ENCODE peak calls at places on chromosomes 2 and 18, in four cellular contexts. One of them, this sample, is unnamed.

GRCh38 chr18:26376106-26376505 is 149.9 kb downstream of the TAF4B start:
- DNase-seq in T-cell: no peak
- DNase-seq in stimulated activated CD8-positive, alpha-beta memory T cell treated with anti-CD3 and anti-CD28 coated beads, Interleukin-4, amount 100 ng/mL, for 48 hours: no peak
- DNase-seq in bronchial epithelial cell: no peak
- DNase-seq in this sample: no peak

GRCh38 chr2:224546926-224547325 is 38.2 kb downstream of the CUL3 start:
- DNase-seq in stimulated activated CD8-positive, alpha-beta memory T cell treated with anti-CD3 and anti-CD28 coated beads, Interleukin-4, amount 100 ng/mL, for 48 hours: no peak
- DNase-seq in bronchial epithelial cell: no peak
- DNase-seq in T-cell: no peak
- DNase-seq in this sample: no peak

GRCh38 chr2:188869560-188869959 is 104.6 kb upstream of the COL3A1 start:
- DNase-seq in stimulated activated CD8-positive, alpha-beta memory T cell treated with anti-CD3 and anti-CD28 coated beads, Interleukin-4, amount 100 ng/mL, for 48 hours: no peak
- DNase-seq in T-cell: no peak
- DNase-seq in bronchial epithelial cell: no peak
- DNase-seq in this sample: no peak

GRCh38 chr2:36672199-36672598 is 24.3 kb upstream of the VIT start:
- DNase-seq in stimulated activated CD8-positive, alpha-beta memory T cell treated with anti-CD3 and anti-CD28 coated beads, Interleukin-4, amount 100 ng/mL, for 48 hours: no peak
- DNase-seq in bronchial epithelial cell: peak
- DNase-seq in T-cell: no peak
- DNase-seq in this sample: peak

GRCh38 chr18:48310999-48311398 is 98.2 kb downstream of the ZBTB7C start:
- DNase-seq in bronchial epithelial cell: no peak
- DNase-seq in stimulated activated CD8-positive, alpha-beta memory T cell treated with anti-CD3 and anti-CD28 coated beads, Interleukin-4, amount 100 ng/mL, for 48 hours: no peak
- DNase-seq in T-cell: no peak
- DNase-seq in this sample: no peak

GRCh38 chr2:168685619-168686453 is 116.6 kb upstream of the NOSTRIN start:
- DNase-seq in T-cell: no peak
- DNase-seq in stimulated activated CD8-positive, alpha-beta memory T cell treated with anti-CD3 and anti-CD28 coated beads, Interleukin-4, amount 100 ng/mL, for 48 hours: no peak
- DNase-seq in bronchial epithelial cell: no peak
- DNase-seq in this sample: no peak

GRCh38 chr2:186534406-186534805 is 48.3 kb downstream of the ZC3H15 start:
- DNase-seq in stimulated activated CD8-positive, alpha-beta memory T cell treated with anti-CD3 and anti-CD28 coated beads, Interleukin-4, amount 100 ng/mL, for 48 hours: no peak
- DNase-seq in bronchial epithelial cell: no peak
- DNase-seq in T-cell: no peak
- DNase-seq in this sample: no peak

GRCh38 chr2:128602038-128602698 is 283.5 kb upstream of the HS6ST1 start:
- DNase-seq in bronchial epithelial cell: no peak
- DNase-seq in stimulated activated CD8-positive, alpha-beta memory T cell treated with anti-CD3 and anti-CD28 coated beads, Interleukin-4, amount 100 ng/mL, for 48 hours: no peak
- DNase-seq in T-cell: no peak
- DNase-seq in this sample: no peak

GRCh38 chr2:205721057-205721767 is 38.9 kb downstream of the NRP2 start:
- DNase-seq in bronchial epithelial cell: no peak
- DNase-seq in T-cell: no peak
- DNase-seq in stimulated activated CD8-positive, alpha-beta memory T cell treated with anti-CD3 and anti-CD28 coated beads, Interleukin-4, amount 100 ng/mL, for 48 hours: no peak
- DNase-seq in this sample: no peak

GRCh38 chr2:1744151-1744445 is 217 bp downstream of the PXDN start:
- DNase-seq in bronchial epithelial cell: no peak
- DNase-seq in T-cell: no peak
- DNase-seq in stimulated activated CD8-positive, alpha-beta memory T cell treated with anti-CD3 and anti-CD28 coated beads, Interleukin-4, amount 100 ng/mL, for 48 hours: no peak
- DNase-seq in this sample: no peak

GRCh38 chr18:40911582-40912254 is 1043.3 kb upstream of the PIK3C3 start:
- DNase-seq in bronchial epithelial cell: peak
- DNase-seq in stimulated activated CD8-positive, alpha-beta memory T cell treated with anti-CD3 and anti-CD28 coated beads, Interleukin-4, amount 100 ng/mL, for 48 hours: no peak
- DNase-seq in T-cell: no peak
- DNase-seq in this sample: no peak

GRCh38 chr2:5981241-5982055 is 289.3 kb downstream of the SOX11 start:
- DNase-seq in T-cell: no peak
- DNase-seq in stimulated activated CD8-positive, alpha-beta memory T cell treated with anti-CD3 and anti-CD28 coated beads, Interleukin-4, amount 100 ng/mL, for 48 hours: no peak
- DNase-seq in bronchial epithelial cell: no peak
- DNase-seq in this sample: no peak

GRCh38 chr18:41320090-41320489 is 634.9 kb upstream of the PIK3C3 start:
- DNase-seq in T-cell: no peak
- DNase-seq in bronchial epithelial cell: peak
- DNase-seq in stimulated activated CD8-positive, alpha-beta memory T cell treated with anti-CD3 and anti-CD28 coated beads, Interleukin-4, amount 100 ng/mL, for 48 hours: no peak
- DNase-seq in this sample: peak

GRCh38 chr2:200223385-200223784 is 83.1 kb upstream of the SPATS2L start:
- DNase-seq in bronchial epithelial cell: no peak
- DNase-seq in stimulated activated CD8-positive, alpha-beta memory T cell treated with anti-CD3 and anti-CD28 coated beads, Interleukin-4, amount 100 ng/mL, for 48 hours: no peak
- DNase-seq in T-cell: no peak
- DNase-seq in this sample: peak

GRCh38 chr18:25230658-25231326 is 121.2 kb downstream of the ZNF521 start:
- DNase-seq in bronchial epithelial cell: peak
- DNase-seq in T-cell: no peak
- DNase-seq in stimulated activated CD8-positive, alpha-beta memory T cell treated with anti-CD3 and anti-CD28 coated beads, Interleukin-4, amount 100 ng/mL, for 48 hours: no peak
- DNase-seq in this sample: peak

GRCh38 chr2:27412419-27413152 is 3.2 kb upstream of the PPM1G start:
- DNase-seq in bronchial epithelial cell: no peak
- DNase-seq in stimulated activated CD8-positive, alpha-beta memory T cell treated with anti-CD3 and anti-CD28 coated beads, Interleukin-4, amount 100 ng/mL, for 48 hours: no peak
- DNase-seq in T-cell: no peak
- DNase-seq in this sample: no peak

GRCh38 chr2:170148161-170148560 is 29.8 kb upstream of the MYO3B start:
- DNase-seq in stimulated activated CD8-positive, alpha-beta memory T cell treated with anti-CD3 and anti-CD28 coated beads, Interleukin-4, amount 100 ng/mL, for 48 hours: no peak
- DNase-seq in T-cell: no peak
- DNase-seq in bronchial epithelial cell: peak
- DNase-seq in this sample: peak

GRCh38 chr2:121297217-121297830 is 12.3 kb upstream of the TFCP2L1 start:
- DNase-seq in stimulated activated CD8-positive, alpha-beta memory T cell treated with anti-CD3 and anti-CD28 coated beads, Interleukin-4, amount 100 ng/mL, for 48 hours: no peak
- DNase-seq in T-cell: no peak
- DNase-seq in bronchial epithelial cell: peak
- DNase-seq in this sample: peak

GRCh38 chr2:46707909-46708308 is 207.7 kb downstream of the MCFD2 start:
- DNase-seq in T-cell: no peak
- DNase-seq in bronchial epithelial cell: no peak
- DNase-seq in stimulated activated CD8-positive, alpha-beta memory T cell treated with anti-CD3 and anti-CD28 coated beads, Interleukin-4, amount 100 ng/mL, for 48 hours: no peak
- DNase-seq in this sample: no peak

GRCh38 chr2:96143848-96144480 is 1.3 kb downstream of the DUSP2 start:
- DNase-seq in bronchial epithelial cell: no peak
- DNase-seq in T-cell: peak
- DNase-seq in stimulated activated CD8-positive, alpha-beta memory T cell treated with anti-CD3 and anti-CD28 coated beads, Interleukin-4, amount 100 ng/mL, for 48 hours: peak
- DNase-seq in this sample: no peak

GRCh38 chr2:174585657-174586056 is 11.9 kb downstream of the WIPF1 start:
- DNase-seq in T-cell: no peak
- DNase-seq in bronchial epithelial cell: no peak
- DNase-seq in stimulated activated CD8-positive, alpha-beta memory T cell treated with anti-CD3 and anti-CD28 coated beads, Interleukin-4, amount 100 ng/mL, for 48 hours: no peak
- DNase-seq in this sample: no peak

GRCh38 chr2:50752228-50752627 is 279.7 kb downstream of the NRXN1 start:
- DNase-seq in T-cell: no peak
- DNase-seq in bronchial epithelial cell: no peak
- DNase-seq in stimulated activated CD8-positive, alpha-beta memory T cell treated with anti-CD3 and anti-CD28 coated beads, Interleukin-4, amount 100 ng/mL, for 48 hours: no peak
- DNase-seq in this sample: no peak

GRCh38 chr2:241813080-241813805 is 4.2 kb downstream of the NEU4 start:
- DNase-seq in T-cell: no peak
- DNase-seq in stimulated activated CD8-positive, alpha-beta memory T cell treated with anti-CD3 and anti-CD28 coated beads, Interleukin-4, amount 100 ng/mL, for 48 hours: no peak
- DNase-seq in bronchial epithelial cell: no peak
- DNase-seq in this sample: no peak

GRCh38 chr2:70887208-70887549 is 48.5 kb upstream of the ATP6V1B1 start:
- DNase-seq in bronchial epithelial cell: no peak
- DNase-seq in T-cell: no peak
- DNase-seq in stimulated activated CD8-positive, alpha-beta memory T cell treated with anti-CD3 and anti-CD28 coated beads, Interleukin-4, amount 100 ng/mL, for 48 hours: no peak
- DNase-seq in this sample: no peak

GRCh38 chr2:3491716-3492474 is 27.4 kb downstream of the ADI1 start:
- DNase-seq in T-cell: no peak
- DNase-seq in stimulated activated CD8-positive, alpha-beta memory T cell treated with anti-CD3 and anti-CD28 coated beads, Interleukin-4, amount 100 ng/mL, for 48 hours: no peak
- DNase-seq in bronchial epithelial cell: no peak
- DNase-seq in this sample: no peak

GRCh38 chr2:221484761-221485499 is 87.2 kb downstream of the EPHA4 start:
- DNase-seq in T-cell: no peak
- DNase-seq in stimulated activated CD8-positive, alpha-beta memory T cell treated with anti-CD3 and anti-CD28 coated beads, Interleukin-4, amount 100 ng/mL, for 48 hours: no peak
- DNase-seq in bronchial epithelial cell: no peak
- DNase-seq in this sample: no peak

GRCh38 chr2:219308142-219309093 is 783 bp downstream of the PTPRN start:
- DNase-seq in T-cell: peak
- DNase-seq in bronchial epithelial cell: peak
- DNase-seq in stimulated activated CD8-positive, alpha-beta memory T cell treated with anti-CD3 and anti-CD28 coated beads, Interleukin-4, amount 100 ng/mL, for 48 hours: peak
- DNase-seq in this sample: peak

GRCh38 chr2:240573516-240574385 is 5.5 kb downstream of the RNPEPL1 start:
- DNase-seq in bronchial epithelial cell: no peak
- DNase-seq in T-cell: no peak
- DNase-seq in stimulated activated CD8-positive, alpha-beta memory T cell treated with anti-CD3 and anti-CD28 coated beads, Interleukin-4, amount 100 ng/mL, for 48 hours: no peak
- DNase-seq in this sample: no peak

GRCh38 chr2:64204006-64204632 is 59.9 kb upstream of the PELI1 start:
- DNase-seq in T-cell: peak
- DNase-seq in stimulated activated CD8-positive, alpha-beta memory T cell treated with anti-CD3 and anti-CD28 coated beads, Interleukin-4, amount 100 ng/mL, for 48 hours: peak
- DNase-seq in bronchial epithelial cell: peak
- DNase-seq in this sample: peak

GRCh38 chr2:191786694-191787093 is 60.2 kb downstream of the CAVIN2 start:
- DNase-seq in bronchial epithelial cell: no peak
- DNase-seq in T-cell: no peak
- DNase-seq in stimulated activated CD8-positive, alpha-beta memory T cell treated with anti-CD3 and anti-CD28 coated beads, Interleukin-4, amount 100 ng/mL, for 48 hours: no peak
- DNase-seq in this sample: no peak

This sample was measured in renal cortical epithelial cell.